ENCODE peak calls at places on chromosome 19, in seven cellular contexts. X is ovary, U is Peyer's patch, L is adrenal gland, A is tibial nerve, F is stomach, V is transverse colon. T is an unnamed sample.
A peak's percentile ranks its signal among the peaks of the same experiment; 100 is the strongest.

GRCh38 chr19:44796701-44797115 is 12.2 kb upstream of the BCAM start:
- DNase-seq in F (peak; percentile 69), V (no peak), L (no peak), X (no peak), A (no peak), U (peak; percentile 62), T (no peak)

GRCh38 chr19:30334841-30335240 is 37.3 kb upstream of the ZNF536 start:
- DNase-seq in F (peak; percentile 8), X (no peak), U (no peak), A (no peak), V (no peak), L (no peak), T (no peak)

GRCh38 chr19:7863971-7864718 is 10.0 kb downstream of the PRR36 start:
- DNase-seq in L (no peak), F (no peak), A (no peak), X (no peak), U (no peak), V (no peak), T (no peak)

GRCh38 chr19:49430172-49430677 is 5.0 kb downstream of the GFY start:
- DNase-seq in V (no peak), F (no peak), U (no peak), X (no peak), L (no peak), A (no peak), T (no peak)

GRCh38 chr19:41810301-41810700 is 13.9 kb downstream of the CEACAM3 start:
- DNase-seq in F (no peak), A (no peak), U (no peak), V (no peak), L (no peak), X (no peak), T (no peak)

GRCh38 chr19:50147462-50148423 is 15.3 kb downstream of the IZUMO2 start:
- DNase-seq in F (peak; percentile 87), U (peak; percentile 92), X (peak; percentile 84), L (peak; percentile 92), V (peak; percentile 86), A (peak; percentile 70), T (no peak)

GRCh38 chr19:18915639-18916038 is 3.5 kb downstream of the COPE start:
- DNase-seq in X (no peak), U (peak; percentile 70), L (peak; percentile 77), A (no peak), F (peak; percentile 36), V (peak; percentile 39), T (no peak)

GRCh38 chr19:53982611-53983010 is 8.8 kb upstream of the CACNG6 start:
- DNase-seq in A (no peak), V (peak; percentile 30), L (no peak), U (no peak), F (peak; percentile 59), X (no peak), T (no peak)

GRCh38 chr19:48170817-48171347 is 402 bp downstream of the ZSWIM9 start:
- DNase-seq in V (no peak), L (no peak), X (no peak), F (no peak), U (no peak), A (no peak), T (no peak)

GRCh38 chr19:44808463-44809371 is at the start of gene BCAM:
- DNase-seq in F (peak; percentile 82), L (peak; percentile 79), X (peak; percentile 87), U (peak; percentile 72), A (peak; percentile 55), V (peak; percentile 70), T (no peak)

GRCh38 chr19:33376423-33376822 is 2.9 kb downstream of the CEBPG start:
- DNase-seq in U (peak; percentile 94), F (peak; percentile 86), A (peak; percentile 56), X (no peak), V (peak; percentile 91), L (peak; percentile 69), T (no peak)

GRCh38 chr19:27909185-27909840 is 1303.6 kb downstream of the UQCRFS1 start:
- DNase-seq in V (no peak), X (no peak), U (no peak), L (no peak), F (no peak), A (no peak), T (no peak)

GRCh38 chr19:47210689-47211316 is 20.2 kb downstream of the BBC3 start:
- DNase-seq in L (peak; percentile 93), A (peak; percentile 85), V (peak; percentile 86), U (peak; percentile 93), X (peak; percentile 69), F (peak; percentile 87), T (no peak)

GRCh38 chr19:49014123-49014869 is 2.6 kb downstream of the LHB start:
- DNase-seq in U (no peak), V (no peak), X (no peak), A (no peak), L (peak; percentile 60), F (no peak), T (no peak)

GRCh38 chr19:29618434-29618833 is 12.4 kb downstream of the POP4 start:
- DNase-seq in F (no peak), V (no peak), X (no peak), U (no peak), L (no peak), A (no peak), T (no peak)

GRCh38 chr19:18503337-18503970 is 18.4 kb downstream of the ELL start:
- DNase-seq in V (no peak), U (no peak), F (no peak), A (no peak), L (no peak), X (no peak), T (no peak)

GRCh38 chr19:29289020-29289419 is 76.1 kb upstream of the UQCRFS1 start:
- DNase-seq in L (no peak), F (no peak), X (no peak), U (no peak), A (no peak), V (no peak), T (no peak)

GRCh38 chr19:43612374-43612773 is 486 bp downstream of the SRRM5 start:
- DNase-seq in A (no peak), V (no peak), L (no peak), X (no peak), F (no peak), U (no peak), T (no peak)

GRCh38 chr19:53823380-53824120 is 564 bp downstream of the NLRP12 start:
- DNase-seq in V (no peak), X (no peak), L (no peak), U (no peak), A (no peak), F (no peak), T (no peak)

GRCh38 chr19:49896863-49897621 is at the start of gene IL4I1:
- DNase-seq in V (peak; percentile 45), X (no peak), F (no peak), U (peak; percentile 78), A (no peak), L (no peak), T (no peak)

GRCh38 chr19:7254590-7254989 is 39.6 kb downstream of the INSR start:
- DNase-seq in X (no peak), V (no peak), F (no peak), L (no peak), U (no peak), A (no peak), T (no peak)

GRCh38 chr19:48646192-48646911 is 365 bp upstream of the CA11 start:
- DNase-seq in A (peak; percentile 73), F (peak; percentile 91), L (peak; percentile 92), X (peak; percentile 94), V (peak; percentile 92), U (peak; percentile 95), T (no peak)

GRCh38 chr19:45306040-45306439 is 16.6 kb downstream of the CKM start:
- DNase-seq in A (no peak), V (no peak), F (no peak), X (no peak), U (no peak), L (no peak), T (no peak)

GRCh38 chr19:46678110-46678732 is 17.2 kb upstream of the DACT3 start:
- DNase-seq in V (no peak), X (no peak), L (no peak), A (no peak), U (no peak), F (peak; percentile 31), T (no peak)

GRCh38 chr19:40907968-40908735 is 26.1 kb upstream of the CYP2A7 start:
- DNase-seq in X (peak; percentile 24), U (no peak), A (no peak), V (no peak), L (peak; percentile 30), F (no peak), T (no peak)

GRCh38 chr19:50943074-50943828 is 9.6 kb downstream of the KLK5 start:
- DNase-seq in L (no peak), V (no peak), U (no peak), X (no peak), F (no peak), A (no peak), T (no peak)

GRCh38 chr19:17473041-17473440 is 2.7 kb downstream of the SLC27A1 start:
- DNase-seq in F (peak; percentile 30), U (no peak), V (no peak), L (peak; percentile 61), X (no peak), A (no peak), T (no peak)
- H3K27ac ChIP-seq in F (peak overlapping the region; percentile 71), U (no peak overlapping the region), V (peak overlapping the region; percentile 10), L (peak overlapping the region; percentile 46), X (no peak overlapping the region), A (peak overlapping the region; percentile 95), T (peak overlapping the region; percentile 1)

GRCh38 chr19:13846533-13847032 is 30.4 kb upstream of the NANOS3 start:
- DNase-seq in V (peak; percentile 93), L (peak; percentile 78), U (peak; percentile 96), F (peak; percentile 88), X (peak; percentile 67), A (peak; percentile 60), T (peak; percentile 57)
- TF ChIP-seq POLR2A in V (peak; percentile 30), L (peak; percentile 33), U (no peak), F (no peak), X (no peak), A (no peak), T (no peak)

GRCh38 chr19:58058428-58058827 is 654 bp upstream of the ZNF135 start:
- DNase-seq in A (no peak), V (no peak), X (no peak), L (no peak), U (no peak), F (no peak), T (no peak)

GRCh38 chr19:58059681-58060080 is 599 bp downstream of the ZNF135 start:
- DNase-seq in L (no peak), X (no peak), V (no peak), F (no peak), A (no peak), U (no peak), T (no peak)

GRCh38 chr19:58056861-58057260 is 2.2 kb upstream of the ZNF135 start:
- DNase-seq in L (no peak), A (no peak), U (no peak), V (no peak), X (no peak), F (no peak), T (no peak)

GRCh38 chr19:58060231-58060630 is 1.1 kb downstream of the ZNF135 start:
- DNase-seq in X (no peak), F (no peak), L (no peak), V (no peak), U (no peak), A (no peak), T (no peak)

GRCh38 chr19:58059003-58059671 is at the start of gene ZNF135:
- DNase-seq in A (peak; percentile 69), L (peak; percentile 79), F (peak; percentile 58), X (peak; percentile 93), V (peak; percentile 79), U (peak; percentile 83), T (peak; percentile 17)
- H3K4me3 ChIP-seq in A (peak within 1 kb of the TSS; percentile 74), L (peak within 1 kb of the TSS; percentile 30), F (peak within 1 kb of the TSS; percentile 50), X (peak within 1 kb of the TSS; percentile 62), V (peak within 1 kb of the TSS; percentile 69), U (peak within 1 kb of the TSS; percentile 58), T (peak within 1 kb of the TSS; percentile 68)

GRCh38 chr19:19955208-19955607 is 54.5 kb downstream of the ZNF93 start:
- DNase-seq in X (no peak), A (no peak), F (no peak), U (no peak), L (no peak), V (no peak), T (no peak)
- H3K27ac ChIP-seq in X (no peak overlapping the region), A (no peak overlapping the region), F (no peak overlapping the region), U (no peak overlapping the region), L (no peak overlapping the region), V (no peak overlapping the region), T (no peak overlapping the region)